ENCODE peak calls at places on chromosome 20, in four cellular contexts. W is astrocyte of the spinal cord, X is upper lobe of right lung, V is RWPE2. M is an unnamed sample.

GRCh38 chr20:62733891-62734290 is 25.3 kb downstream of the NTSR1 start:
- DNase-seq in V (peak), W (no peak), X (peak), M (no peak)

GRCh38 chr20:54107600-54108393 is 37.4 kb upstream of the BCAS1 start:
- DNase-seq in X (no peak), W (no peak), V (no peak), M (no peak)

GRCh38 chr20:17648306-17648646 is 33.8 kb downstream of the RRBP1 start:
- DNase-seq in V (no peak), X (peak), W (no peak), M (no peak)

GRCh38 chr20:40442181-40442963 is 246.7 kb downstream of the MAFB start:
- DNase-seq in X (no peak), V (no peak), W (peak), M (no peak)

GRCh38 chr20:30284533-30284932 is 972.9 kb upstream of the DEFB115 start:
- DNase-seq in W (no peak), V (no peak), X (no peak), M (no peak)

GRCh38 chr20:18188446-18188845 is 50.8 kb downstream of the KAT14 start:
- DNase-seq in V (no peak), X (no peak), W (no peak), M (no peak)

GRCh38 chr20:47574616-47575401 is 73.1 kb downstream of the NCOA3 start:
- DNase-seq in X (no peak), V (no peak), W (peak), M (no peak)

GRCh38 chr20:21583486-21584168 is 69.8 kb upstream of the NKX2-2 start:
- DNase-seq in V (no peak), X (no peak), W (no peak), M (no peak)

GRCh38 chr20:10761232-10761631 is 87.4 kb upstream of the JAG1 start:
- DNase-seq in W (peak), X (no peak), V (peak), M (peak)

GRCh38 chr20:44643154-44643519 is 8.4 kb downstream of the ADA start:
- DNase-seq in W (no peak), V (no peak), X (no peak), M (no peak)
- H3K4me3 ChIP-seq in W (no peak), V (no peak), X (no peak), M (no peak)

DNA sequence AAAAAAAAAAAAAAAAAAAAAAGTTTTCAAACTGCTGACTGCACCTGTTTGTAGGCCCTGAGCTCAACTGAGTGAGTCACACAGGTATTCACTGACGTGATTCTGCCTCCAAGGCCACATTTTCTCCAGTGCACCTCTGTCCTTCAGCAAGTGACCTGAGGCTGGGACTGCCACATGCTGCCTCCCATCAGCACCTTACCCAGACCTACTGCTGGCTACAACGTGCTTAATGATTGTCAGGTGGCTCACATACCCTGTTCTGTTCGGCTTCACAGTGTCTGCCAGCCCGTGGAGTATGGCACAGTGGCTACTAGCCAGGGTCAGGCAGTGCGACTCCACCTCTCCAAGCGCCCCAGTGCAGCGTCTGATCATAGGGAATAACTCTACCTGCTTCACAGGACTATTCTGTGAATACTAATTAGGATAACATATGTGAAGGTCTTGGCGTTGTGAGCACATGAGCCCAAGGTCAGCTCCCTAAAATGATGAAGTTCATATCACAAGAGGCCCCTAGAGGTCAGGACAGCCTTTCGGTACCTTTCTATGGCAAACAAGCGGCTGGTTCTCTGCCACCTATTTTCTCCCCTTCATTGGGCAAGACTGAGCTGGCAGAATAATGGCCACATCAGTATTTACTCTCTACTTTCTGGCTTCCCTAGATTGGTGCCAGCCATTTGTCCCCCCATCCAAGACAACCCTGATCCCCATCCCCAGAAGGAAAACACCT is 28.1 kb downstream of the RIPOR3 start:
- DNase-seq in X (no peak), W (no peak), V (no peak), M (peak)
- TF ChIP-seq CTCF in X (peak), W (no peak), V (peak), M (peak)

GRCh38 chr20:64045346-64046011 is 4.0 kb downstream of the SOX18 start:
- DNase-seq in V (no peak), W (no peak), X (no peak), M (no peak)

GRCh38 chr20:64049060-64049886 is at the start of gene SOX18:
- DNase-seq in W (no peak), V (no peak), X (no peak), M (no peak)

GRCh38 chr20:64048402-64049044 is 916 bp downstream of the SOX18 start:
- DNase-seq in W (no peak), X (no peak), V (no peak), M (no peak)

GRCh38 chr20:64047968-64048401 is 1.5 kb downstream of the SOX18 start:
- DNase-seq in W (no peak), V (no peak), X (no peak), M (no peak)

GRCh38 chr20:64047046-64047389 is 2.4 kb downstream of the SOX18 start:
- DNase-seq in V (no peak), X (no peak), W (no peak), M (no peak)
- H3K4me3 ChIP-seq in V (no peak), X (peak), W (no peak), M (no peak)

DNA sequence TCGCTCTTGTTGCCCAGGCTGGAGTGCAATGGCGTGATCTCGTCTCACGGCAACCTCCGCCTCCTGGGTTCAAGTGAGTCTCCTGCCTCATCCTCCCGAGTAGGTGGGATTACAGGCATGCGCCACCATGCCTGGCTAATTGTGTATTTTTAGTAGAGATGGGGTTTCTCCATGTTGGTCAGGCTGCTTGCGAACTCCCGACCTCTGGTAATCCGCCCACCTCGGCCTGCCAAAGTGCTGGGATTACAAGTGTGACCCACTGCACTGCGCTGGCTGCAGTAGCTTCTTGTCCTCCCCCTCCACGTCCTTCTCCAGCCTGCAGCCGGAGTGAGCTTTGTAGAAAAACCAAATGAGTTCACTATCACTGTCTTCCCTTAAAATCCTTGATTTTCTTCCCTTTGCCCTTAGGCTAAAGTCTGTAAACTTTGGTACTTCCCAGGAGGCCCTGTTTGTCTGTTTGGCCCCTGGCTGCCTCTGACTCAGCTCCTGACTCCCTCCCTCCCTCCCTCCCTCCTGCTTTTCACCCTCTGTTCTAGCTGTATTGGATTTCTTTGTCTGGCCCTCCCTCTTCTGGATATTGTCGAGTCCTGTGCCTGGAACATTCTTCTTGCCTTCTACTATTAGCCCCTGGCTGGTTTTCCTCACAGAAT is 12.9 kb downstream of the PARD6B start:
- DNase-seq in X (no peak), V (no peak), W (peak), M (peak)
- TF ChIP-seq CTCF in X (peak), V (peak), W (peak), M (peak)

GRCh38 chr20:9319687-9320384 is 194.6 kb upstream of the LAMP5 start:
- DNase-seq in X (no peak), W (no peak), V (no peak), M (no peak)
- H3K4me3 ChIP-seq in X (no peak), W (no peak), V (no peak), M (no peak)

GRCh38 chr20:8018928-8019177 is 708 bp downstream of the TMX4 start:
- DNase-seq in V (no peak), W (peak), X (no peak), M (no peak)
- TF ChIP-seq CTCF in V (no peak), W (no peak), X (no peak), M (no peak)

DNA sequence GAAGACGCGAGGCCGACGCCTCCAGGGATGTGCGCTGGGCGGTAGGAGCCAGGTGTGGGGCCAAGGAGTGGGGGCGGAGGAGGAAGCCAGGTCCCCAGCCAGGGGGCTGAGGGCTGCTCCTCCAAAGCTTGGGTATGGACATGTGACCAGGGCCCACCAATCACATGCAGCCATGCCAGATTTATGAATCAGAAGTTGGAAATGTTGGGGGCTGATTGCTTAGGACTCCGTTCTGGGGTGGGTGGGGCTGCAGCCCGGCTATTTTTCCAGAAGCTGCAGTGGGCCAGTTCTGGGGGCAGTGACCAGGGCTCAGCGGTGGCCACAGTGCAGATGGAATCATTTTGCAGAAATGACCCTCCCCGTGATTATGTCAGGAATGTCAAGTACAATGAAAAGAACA is 96.0 kb downstream of the CEBPB start:
- DNase-seq in V (no peak), W (peak), X (no peak), M (peak)
- H3K4me3 ChIP-seq in V (no peak), W (no peak), X (no peak), M (no peak)

GRCh38 chr20:13822459-13822858 is 37.6 kb downstream of the NDUFAF5 start:
- DNase-seq in X (no peak), V (no peak), W (no peak), M (no peak)
- TF ChIP-seq CTCF in X (no peak), V (no peak), W (no peak), M (peak)